ENCODE peak calls at places on chromosomes 3 and 15, in four cellular contexts. One of them, this sample, is unnamed. For H3K36me3, the result is how much of the 10 kb centered on the place peaks cover.

GRCh38 chr3:127676921-127677351 is 4.2 kb downstream of the ABTB1 start:
- DNase-seq in cardiac muscle cell: no peak
- DNase-seq in RWPE2: no peak
- DNase-seq in K562: no peak
- DNase-seq in this sample: no peak

GRCh38 chr3:130963878-130964277 is 62.7 kb downstream of the ASTE1 start:
- DNase-seq in RWPE2: no peak
- DNase-seq in K562: no peak
- DNase-seq in cardiac muscle cell: no peak
- DNase-seq in this sample: no peak

GRCh38 chr3:51353566-51354140 is 31.4 kb upstream of the MANF start:
- DNase-seq in K562: no peak
- DNase-seq in RWPE2: no peak
- DNase-seq in cardiac muscle cell: no peak
- DNase-seq in this sample: peak

GRCh38 chr3:173618703-173619102 is 221.2 kb downstream of the NLGN1 start:
- DNase-seq in cardiac muscle cell: no peak
- DNase-seq in K562: no peak
- DNase-seq in RWPE2: no peak
- DNase-seq in this sample: no peak

GRCh38 chr3:72947715-72948507 is 48.7 kb upstream of the PPP4R2 start:
- DNase-seq in K562: no peak
- DNase-seq in cardiac muscle cell: no peak
- DNase-seq in RWPE2: no peak
- DNase-seq in this sample: no peak

GRCh38 chr15:85044251-85044853 is 62.7 kb downstream of the PDE8A start:
- DNase-seq in RWPE2: no peak
- DNase-seq in cardiac muscle cell: peak
- DNase-seq in K562: peak
- DNase-seq in this sample: peak

GRCh38 chr15:55407631-55407948 is 569 bp downstream of the CCPG1 start:
- DNase-seq in K562: peak
- DNase-seq in RWPE2: no peak
- DNase-seq in cardiac muscle cell: no peak
- DNase-seq in this sample: no peak

GRCh38 chr3:101381809-101382208 is 61.4 kb upstream of the IMPG2 start:
- DNase-seq in RWPE2: no peak
- DNase-seq in K562: peak
- DNase-seq in cardiac muscle cell: peak
- DNase-seq in this sample: no peak

GRCh38 chr15:76073554-76073953 is 13.8 kb downstream of the TMEM266 start:
- DNase-seq in RWPE2: no peak
- DNase-seq in cardiac muscle cell: no peak
- DNase-seq in K562: no peak
- DNase-seq in this sample: no peak

GRCh38 chr3:83913381-83913780 is 1045.4 kb upstream of the CADM2 start:
- DNase-seq in RWPE2: no peak
- DNase-seq in K562: no peak
- DNase-seq in cardiac muscle cell: no peak
- DNase-seq in this sample: no peak

GRCh38 chr15:64224508-64224907 is 61.7 kb upstream of the PPIB start:
- DNase-seq in RWPE2: no peak
- DNase-seq in cardiac muscle cell: peak
- DNase-seq in K562: no peak
- DNase-seq in this sample: no peak

DNA sequence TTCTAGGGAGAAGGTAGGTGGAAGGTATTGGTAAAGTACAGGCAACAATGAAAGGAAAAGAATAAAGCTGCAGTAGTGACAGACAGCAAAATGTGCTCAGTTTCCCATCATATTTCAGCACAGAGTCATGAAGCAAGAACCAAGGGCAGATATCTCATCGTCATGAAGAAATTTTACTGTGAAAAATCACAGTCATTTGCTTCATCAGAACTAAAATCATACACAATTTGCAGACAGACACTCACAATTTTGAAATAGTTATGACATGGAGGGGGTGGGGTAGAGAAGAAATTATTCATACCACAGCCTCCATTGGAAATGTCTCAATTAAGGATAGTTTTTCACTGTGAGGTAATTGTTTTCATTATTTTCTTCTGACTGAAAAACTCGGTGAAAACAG is 78.8 kb upstream of the CNTN3 start:
- DNase-seq in RWPE2: no peak
- DNase-seq in cardiac muscle cell: no peak
- DNase-seq in K562: no peak
- DNase-seq in this sample: no peak
- H3K4me3 ChIP-seq in RWPE2: no peak
- H3K4me3 ChIP-seq in cardiac muscle cell: no peak
- H3K4me3 ChIP-seq in K562: no peak
- H3K4me3 ChIP-seq in this sample: no peak

GRCh38 chr3:42518800-42519567 is 16.5 kb downstream of the VIPR1 start:
- DNase-seq in RWPE2: no peak
- DNase-seq in K562: peak
- DNase-seq in cardiac muscle cell: peak
- DNase-seq in this sample: peak
- TF ChIP-seq CTCF in RWPE2: no peak
- TF ChIP-seq CTCF in K562: peak
- TF ChIP-seq CTCF in cardiac muscle cell: peak
- TF ChIP-seq CTCF in this sample: peak

DNA sequence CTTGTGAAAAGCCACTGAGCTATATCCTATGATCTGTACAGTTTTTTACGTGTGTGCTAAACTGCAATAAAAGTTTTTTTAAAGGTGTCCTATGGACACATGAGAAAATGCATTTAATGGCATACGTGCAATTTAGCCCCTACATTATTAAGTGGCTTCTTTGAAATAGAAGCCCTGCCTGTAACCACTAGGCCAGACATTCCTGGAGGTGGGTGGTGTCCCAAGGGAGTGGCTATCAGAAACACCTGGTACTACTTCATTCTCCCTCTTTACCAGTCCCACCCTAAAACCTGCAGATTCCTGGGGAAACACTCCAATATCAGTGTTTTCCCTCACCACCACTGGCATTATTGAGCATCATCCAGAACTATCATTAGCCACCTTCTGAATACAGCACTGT is 100.0 kb downstream of the OXNAD1 start:
- DNase-seq in cardiac muscle cell: no peak
- DNase-seq in RWPE2: no peak
- DNase-seq in K562: no peak
- DNase-seq in this sample: no peak
- H3K36me3 ChIP-seq in cardiac muscle cell: under half
- H3K36me3 ChIP-seq in RWPE2: under half
- H3K36me3 ChIP-seq in K562: under half
- H3K36me3 ChIP-seq in this sample: under half

GRCh38 chr3:153756816-153757215 is 364.4 kb upstream of the ARHGEF26 start:
- DNase-seq in cardiac muscle cell: no peak
- DNase-seq in RWPE2: no peak
- DNase-seq in K562: no peak
- DNase-seq in this sample: no peak
- H3K4me3 ChIP-seq in cardiac muscle cell: no peak
- H3K4me3 ChIP-seq in RWPE2: no peak
- H3K4me3 ChIP-seq in K562: no peak
- H3K4me3 ChIP-seq in this sample: no peak

DNA sequence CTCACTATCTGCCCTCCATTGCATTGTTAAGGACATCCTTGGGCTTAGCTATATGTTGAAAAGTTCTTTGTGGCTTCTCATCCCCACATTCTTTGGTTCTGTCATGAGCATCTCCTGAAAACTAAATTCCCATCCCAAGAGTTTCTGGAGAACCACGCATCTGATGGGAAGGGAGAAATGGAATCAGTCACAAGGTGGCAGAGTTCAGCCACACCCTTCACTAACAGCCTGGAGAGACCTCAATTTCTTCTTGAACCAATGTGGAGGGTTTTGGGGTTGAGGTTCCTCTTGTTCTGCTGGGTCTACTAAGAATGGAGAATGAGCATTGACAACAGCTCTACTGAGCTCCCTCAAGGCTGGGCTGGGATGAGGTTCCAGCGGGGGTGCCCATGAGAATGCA is 15.6 kb upstream of the MAGEL2 start:
- DNase-seq in cardiac muscle cell: no peak
- DNase-seq in K562: no peak
- DNase-seq in RWPE2: no peak
- DNase-seq in this sample: no peak
- TF ChIP-seq CTCF in cardiac muscle cell: no peak
- TF ChIP-seq CTCF in K562: no peak
- TF ChIP-seq CTCF in RWPE2: no peak
- TF ChIP-seq CTCF in this sample: peak

This sample was measured in WERI-Rb-1.